ENCODE peak calls at places on chromosome 3, in four cellular contexts. I is osteoblast, E is OCI-LY7, T is GM23248. N is an unnamed sample. For H3K9me3, the result is how much of the 10 kb centered on the place peaks cover.

GRCh38 chr3:107001635-107002034 is 375.6 kb upstream of the CCDC54 start:
- DNase-seq in T (no peak), I (no peak), E (no peak), N (no peak)

GRCh38 chr3:11300970-11301369 is 28.8 kb downstream of the ATG7 start:
- DNase-seq in I (no peak), T (no peak), E (no peak), N (no peak)

GRCh38 chr3:123760817-123761216 is 123.3 kb downstream of the MYLK start:
- DNase-seq in I (no peak), T (no peak), E (no peak), N (no peak)

GRCh38 chr3:147604136-147604535 is 195.0 kb downstream of the ZIC1 start:
- DNase-seq in T (no peak), E (no peak), I (no peak), N (no peak)

GRCh38 chr3:69675773-69676660 is 63.2 kb upstream of the MITF start:
- DNase-seq in I (no peak), T (no peak), E (no peak), N (no peak)

GRCh38 chr3:156978471-156978961 is 152.4 kb downstream of the LEKR1 start:
- DNase-seq in E (peak), T (peak), I (no peak), N (peak)

GRCh38 chr3:153469162-153469561 is 307.1 kb downstream of the RAP2B start:
- DNase-seq in I (no peak), E (no peak), T (no peak), N (no peak)

GRCh38 chr3:17772556-17772955 is 30.1 kb upstream of the TBC1D5 start:
- DNase-seq in E (no peak), I (no peak), T (no peak), N (no peak)

GRCh38 chr3:44509985-44510360 is 32.5 kb upstream of the ZNF445 start:
- DNase-seq in E (peak), I (no peak), T (peak), N (peak)

GRCh38 chr3:3907023-3907422 is 107.8 kb downstream of the LRRN1 start:
- DNase-seq in E (no peak), T (no peak), I (peak), N (no peak)

GRCh38 chr3:49712631-49713317 is 6.7 kb downstream of the AMIGO3 start:
- DNase-seq in I (no peak), E (no peak), T (no peak), N (no peak)

GRCh38 chr3:102673271-102674115 is 238.7 kb downstream of the ZPLD1 start:
- DNase-seq in E (peak), I (peak), T (peak), N (peak)

GRCh38 chr3:13189639-13190375 is 116.6 kb upstream of the IQSEC1 start:
- DNase-seq in E (peak), T (peak), I (peak), N (no peak)

GRCh38 chr3:190811775-190812480 is 50.6 kb downstream of the GMNC start:
- DNase-seq in I (no peak), T (peak), E (peak), N (peak)

GRCh38 chr3:177419904-177420601 is 222.8 kb upstream of the TBL1XR1 start:
- DNase-seq in T (peak), E (no peak), I (no peak), N (no peak)

GRCh38 chr3:64345351-64345750 is 120.1 kb upstream of the PRICKLE2 start:
- DNase-seq in E (no peak), T (peak), I (no peak), N (no peak)

GRCh38 chr3:61665121-61665520 is 103.8 kb downstream of the PTPRG start:
- DNase-seq in T (no peak), E (no peak), I (no peak), N (no peak)

GRCh38 chr3:172746476-172746875 is 4.0 kb upstream of the ECT2 start:
- DNase-seq in E (no peak), I (no peak), T (peak), N (no peak)

GRCh38 chr3:107660316-107660976 is 137.7 kb downstream of the BBX start:
- DNase-seq in E (peak), T (peak), I (no peak), N (peak)

GRCh38 chr3:143199998-143200909 is 80.7 kb downstream of the CHST2 start:
- DNase-seq in T (peak), E (peak), I (no peak), N (peak)

GRCh38 chr3:188362405-188362831 is 208.5 kb downstream of the LPP start:
- DNase-seq in E (no peak), T (peak), I (peak), N (no peak)

GRCh38 chr3:104956620-104957345 is 409.9 kb upstream of the ALCAM start:
- DNase-seq in T (no peak), I (no peak), E (no peak), N (no peak)

GRCh38 chr3:43926073-43926472 is 235.3 kb downstream of the ABHD5 start:
- DNase-seq in E (peak), I (no peak), T (no peak), N (peak)

GRCh38 chr3:195249858-195250464 is 21.0 kb downstream of the XXYLT1 start:
- DNase-seq in E (no peak), T (no peak), I (no peak), N (no peak)

GRCh38 chr3:68878322-68878721 is 54.0 kb downstream of the TAFA4 start:
- DNase-seq in I (no peak), E (peak), T (peak), N (peak)

DNA sequence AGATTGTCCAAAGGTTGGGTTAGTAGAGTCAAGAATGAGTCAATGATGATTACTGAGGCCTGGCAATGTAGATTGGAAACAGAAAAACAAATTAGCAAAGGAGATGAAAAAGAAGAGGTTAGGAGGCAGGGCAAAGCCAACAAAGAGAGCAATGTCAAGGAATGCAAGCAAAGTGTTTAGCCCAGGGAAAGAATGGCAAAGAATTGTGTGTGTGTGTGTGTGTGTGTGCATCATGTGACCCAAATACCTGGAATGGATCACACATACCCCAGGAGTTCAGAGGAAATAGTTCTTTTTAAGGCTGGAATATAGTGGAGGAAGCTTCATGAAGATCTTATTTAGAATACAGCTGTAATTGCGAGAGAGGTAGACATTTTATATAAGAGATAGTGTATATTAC is 831.7 kb upstream of the ARPP21 start:
- DNase-seq in E (no peak), T (no peak), I (no peak), N (no peak)
- H3K9me3 ChIP-seq in E (under half), T (under half), I (under half), N (under half)

GRCh38 chr3:47035645-47036044 is 56.2 kb downstream of the NBEAL2 start:
- DNase-seq in E (no peak), T (no peak), I (no peak), N (no peak)

GRCh38 chr3:47041114-47041513 is 61.6 kb downstream of the NBEAL2 start:
- DNase-seq in T (no peak), I (no peak), E (no peak), N (no peak)

GRCh38 chr3:47034868-47035489 is 55.5 kb downstream of the NBEAL2 start:
- DNase-seq in T (no peak), I (no peak), E (no peak), N (no peak)

DNA sequence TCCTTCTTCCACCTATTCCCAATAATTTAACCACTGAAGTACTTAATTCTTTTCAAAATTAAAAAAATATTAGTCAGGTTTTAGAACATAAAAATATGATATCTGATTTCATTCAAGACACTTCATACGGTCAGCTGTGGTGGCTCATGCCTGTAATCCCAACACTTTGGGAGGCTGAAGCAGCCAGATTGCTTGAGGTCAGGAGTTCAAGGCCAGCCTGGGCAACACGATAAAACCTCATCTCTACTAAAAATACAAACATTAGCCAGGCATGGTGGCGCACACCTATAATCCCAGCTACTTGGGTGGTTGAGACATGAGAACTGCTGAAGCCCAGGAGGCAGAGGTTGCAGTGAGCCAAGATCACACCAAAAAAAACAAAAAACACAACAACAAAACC is 56.7 kb downstream of the NBEAL2 start:
- DNase-seq in E (no peak), T (no peak), I (no peak), N (no peak)
- H3K27ac ChIP-seq in E (no peak), T (no peak), I (no peak), N (no peak)

GRCh38 chr3:31882431-31882830 is 98.6 kb downstream of the OSBPL10 start:
- DNase-seq in E (no peak), T (no peak), I (no peak), N (no peak)
- H3K4me2 ChIP-seq in E (peak), T (no peak), I (no peak), N (peak)

GRCh38 chr3:58837141-58837862 is 170.7 kb upstream of the FAM3D start:
- DNase-seq in T (no peak), E (no peak), I (peak), N (no peak)

GRCh38 chr3:58839187-58839586 is 172.6 kb upstream of the FAM3D start:
- DNase-seq in I (no peak), T (no peak), E (no peak), N (no peak)

GRCh38 chr3:58839964-58840363 is 173.4 kb upstream of the FAM3D start:
- DNase-seq in E (no peak), I (no peak), T (no peak), N (no peak)

GRCh38 chr3:58835075-58835474 is 168.5 kb upstream of the FAM3D start:
- DNase-seq in E (no peak), T (peak), I (no peak), N (no peak)

DNA sequence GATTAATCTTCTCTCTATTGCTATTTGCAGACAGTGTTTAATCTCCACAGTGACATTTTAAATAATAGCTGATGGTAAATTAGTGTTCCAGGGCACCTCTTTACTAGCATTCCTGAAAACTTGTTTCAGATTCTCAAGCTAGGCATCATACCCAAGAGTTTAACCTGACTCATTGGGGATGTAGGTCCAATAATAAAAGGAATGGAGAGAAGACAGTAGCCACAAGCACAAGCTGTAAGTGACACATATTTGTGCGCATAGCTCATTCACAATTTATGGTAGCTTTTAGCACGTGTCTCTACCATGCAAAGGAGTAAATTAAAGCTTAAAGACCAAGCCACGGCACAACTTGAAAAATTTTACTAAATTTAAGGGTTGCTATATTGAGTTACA is 171.3 kb upstream of the FAM3D start:
- DNase-seq in I (no peak), T (peak), E (no peak), N (no peak)
- H3K9me3 ChIP-seq in I (under half), T (under half), E (under half), N (under half)

GRCh38 chr3:40985195-40985594 is 214.1 kb upstream of the CTNNB1 start:
- DNase-seq in E (no peak), T (no peak), I (no peak), N (no peak)
- H3K27ac ChIP-seq in E (no peak), T (no peak), I (no peak), N (no peak)

GRCh38 chr3:186142556-186142955 is 33.7 kb upstream of the ETV5 start:
- DNase-seq in E (peak), T (no peak), I (no peak), N (no peak)
- H3K4me2 ChIP-seq in E (peak), T (no peak), I (no peak), N (no peak)

GRCh38 chr3:1037631-1038030 is 55.2 kb upstream of the CNTN6 start:
- DNase-seq in I (peak), T (no peak), E (no peak), N (no peak)
- H3K9me3 ChIP-seq in I (under half), T (under half), E (under half), N (under half)

GRCh38 chr3:197380786-197381185 is 82.4 kb upstream of the DLG1 start:
- DNase-seq in E (no peak), I (no peak), T (no peak), N (no peak)
- H3K27ac ChIP-seq in E (no peak), I (no peak), T (no peak), N (no peak)